ENCODE peak calls at places on chromosome 20, in seven cellular contexts. D, U, P, Q, A, C and F are unnamed samples.

GRCh38 chr20:62819494-62820174 is 2.8 kb downstream of the COL9A3 start:
- DNase-seq in D (no peak), U (no peak), P (no peak), Q (no peak), A (no peak), C (peak), F (no peak)

GRCh38 chr20:9978395-9979004 is 56.3 kb upstream of the ANKEF1 start:
- DNase-seq in D (peak), U (peak), P (peak), Q (peak), A (peak), C (peak), F (peak)

GRCh38 chr20:18428490-18429173 is 38.2 kb downstream of the DZANK1 start:
- DNase-seq in D (peak), U (peak), P (no peak), Q (peak), A (no peak), C (peak), F (peak)

GRCh38 chr20:58855506-58856314 is 3.2 kb downstream of the GNAS start:
- DNase-seq in D (no peak), U (no peak), P (no peak), Q (no peak), A (no peak), C (no peak), F (peak)

GRCh38 chr20:44643596-44644383 is 7.7 kb downstream of the ADA start:
- DNase-seq in D (peak), U (no peak), P (peak), Q (peak), A (peak), C (peak), F (peak)

GRCh38 chr20:47043076-47043475 is 148.4 kb downstream of the EYA2 start:
- DNase-seq in D (peak), U (no peak), P (no peak), Q (no peak), A (no peak), C (no peak), F (peak)

GRCh38 chr20:44154521-44155001 is 32.4 kb downstream of the JPH2 start:
- DNase-seq in D (no peak), U (no peak), P (no peak), Q (no peak), A (no peak), C (peak), F (no peak)

GRCh38 chr20:36465109-36466080 is 75.9 kb upstream of the MYL9 start:
- DNase-seq in D (peak), U (peak), P (no peak), Q (peak), A (peak), C (peak), F (no peak)

GRCh38 chr20:57792386-57793095 is 82.7 kb upstream of the PMEPA1 start:
- DNase-seq in D (no peak), U (no peak), P (no peak), Q (no peak), A (no peak), C (no peak), F (peak)

GRCh38 chr20:21808863-21809664 is 103.6 kb downstream of the PAX1 start:
- DNase-seq in D (no peak), U (peak), P (no peak), Q (peak), A (peak), C (no peak), F (peak)

GRCh38 chr20:38931984-38932383 is 5.8 kb downstream of the FAM83D start:
- DNase-seq in D (no peak), U (no peak), P (no peak), Q (no peak), A (no peak), C (no peak), F (no peak)

GRCh38 chr20:38261054-38261390 is 487 bp upstream of the KIAA1755 start:
- DNase-seq in D (no peak), U (no peak), P (no peak), Q (no peak), A (no peak), C (no peak), F (no peak)

GRCh38 chr20:4953881-4954280 is 47.4 kb downstream of the SLC23A2 start:
- DNase-seq in D (no peak), U (no peak), P (no peak), Q (no peak), A (no peak), C (no peak), F (no peak)

GRCh38 chr20:32637738-32638137 is 36.0 kb downstream of the C20orf203 start:
- DNase-seq in D (no peak), U (no peak), P (no peak), Q (no peak), A (no peak), C (no peak), F (no peak)

GRCh38 chr20:3541887-3542721 is 71.3 kb downstream of the ATRN start:
- DNase-seq in D (no peak), U (no peak), P (no peak), Q (peak), A (no peak), C (no peak), F (no peak)

GRCh38 chr20:1674361-1674760 is 16.8 kb upstream of the SIRPG start:
- DNase-seq in D (no peak), U (no peak), P (peak), Q (no peak), A (peak), C (no peak), F (no peak)

GRCh38 chr20:49699200-49699992 is 14.3 kb downstream of the B4GALT5 start:
- DNase-seq in D (no peak), U (no peak), P (no peak), Q (no peak), A (peak), C (peak), F (no peak)